ENCODE peak calls at places on chromosome 9, in six cellular contexts. I is fibroblast of mammary gland, P is heart right ventricle, X is body of pancreas, D is AG04450, R is astrocyte of the spinal cord. Z is an unnamed sample.

GRCh38 chr9:98317134-98317857 is 61.8 kb upstream of the TBC1D2 start:
- DNase-seq in I (peak; percentile 95), P (no peak), X (no peak), D (no peak), R (peak; percentile 55), Z (no peak)

GRCh38 chr9:21709464-21710058 is 92.9 kb upstream of the MTAP start:
- DNase-seq in I (peak; percentile 75), P (no peak), X (peak; percentile 74), D (no peak), R (peak; percentile 60), Z (peak; percentile 59)

GRCh38 chr9:652896-653295 is 188.6 kb upstream of the DMRT1 start:
- DNase-seq in I (peak; percentile 83), P (peak; percentile 57), X (peak; percentile 38), D (no peak), R (no peak), Z (peak; percentile 79)

GRCh38 chr9:87991151-87991870 is 17.0 kb upstream of the CDK20 start:
- DNase-seq in I (no peak), P (no peak), X (no peak), D (no peak), R (no peak), Z (no peak)

GRCh38 chr9:129482521-129483466 is 138.1 kb downstream of the C9orf50 start:
- DNase-seq in I (peak; percentile 83), P (peak; percentile 84), X (peak; percentile 94), D (no peak), R (peak; percentile 91), Z (peak; percentile 92)

GRCh38 chr9:112556497-112557085 is 70.0 kb downstream of the KIAA1958 start:
- DNase-seq in I (peak; percentile 40), P (no peak), X (no peak), D (no peak), R (peak; percentile 45), Z (peak; percentile 31)

GRCh38 chr9:118929317-118929716 is 439.9 kb downstream of the BRINP1 start:
- DNase-seq in I (peak; percentile 85), P (no peak), X (no peak), D (no peak), R (peak; percentile 74), Z (peak; percentile 25)

GRCh38 chr9:123866497-123866896 is 63.4 kb downstream of the DENND1A start:
- DNase-seq in I (peak; percentile 17), P (no peak), X (no peak), D (no peak), R (no peak), Z (no peak)

GRCh38 chr9:127519301-127520166 is 68.2 kb downstream of the LRSAM1 start:
- DNase-seq in I (peak; percentile 97), P (no peak), X (no peak), D (peak; percentile 91), R (peak; percentile 98), Z (peak; percentile 96)

GRCh38 chr9:77981332-77981731 is 50.3 kb downstream of the GNAQ start:
- DNase-seq in I (peak; percentile 39), P (no peak), X (peak; percentile 79), D (no peak), R (peak; percentile 54), Z (peak; percentile 82)

GRCh38 chr9:36328798-36329411 is 70.7 kb upstream of the GNE start:
- DNase-seq in I (peak; percentile 82), P (no peak), X (peak; percentile 46), D (peak; percentile 64), R (peak; percentile 79), Z (peak; percentile 79)

GRCh38 chr9:86077286-86077685 is 22.1 kb downstream of the GOLM1 start:
- DNase-seq in I (no peak), P (no peak), X (no peak), D (no peak), R (no peak), Z (no peak)

GRCh38 chr9:38416461-38416860 is 7.8 kb downstream of the IGFBPL1 start:
- DNase-seq in I (no peak), P (no peak), X (no peak), D (no peak), R (no peak), Z (no peak)

GRCh38 chr9:92232190-92232589 is 61.3 kb downstream of the IARS1 start:
- DNase-seq in I (no peak), P (no peak), X (no peak), D (no peak), R (no peak), Z (no peak)

GRCh38 chr9:27090716-27091115 is 18.3 kb upstream of the TEK start:
- DNase-seq in I (no peak), P (no peak), X (no peak), D (no peak), R (no peak), Z (no peak)

GRCh38 chr9:23526806-23527205 is 299.2 kb downstream of the ELAVL2 start:
- DNase-seq in I (no peak), P (no peak), X (no peak), D (no peak), R (peak; percentile 57), Z (peak; percentile 3)

GRCh38 chr9:77764894-77765780 is 117.0 kb upstream of the GNA14 start:
- DNase-seq in I (peak; percentile 79), P (no peak), X (no peak), D (peak; percentile 50), R (peak; percentile 75), Z (peak; percentile 40)

GRCh38 chr9:109117856-109118801 is 1.6 kb downstream of the TMEM245 start:
- DNase-seq in I (peak; percentile 95), P (no peak), X (peak; percentile 48), D (no peak), R (peak; percentile 79), Z (peak; percentile 89)

GRCh38 chr9:32385135-32385884 is 867 bp downstream of the ACO1 start:
- DNase-seq in I (peak; percentile 56), P (no peak), X (no peak), D (no peak), R (no peak), Z (no peak)

GRCh38 chr9:32385885-32386283 is 1.4 kb downstream of the ACO1 start:
- DNase-seq in I (no peak), P (no peak), X (no peak), D (no peak), R (no peak), Z (no peak)

GRCh38 chr9:32382582-32383320 is 1.7 kb upstream of the ACO1 start:
- DNase-seq in I (no peak), P (no peak), X (no peak), D (no peak), R (no peak), Z (no peak)

GRCh38 chr9:32384002-32384363 is 460 bp upstream of the ACO1 start:
- DNase-seq in I (no peak), P (no peak), X (no peak), D (no peak), R (no peak), Z (no peak)

DNA sequence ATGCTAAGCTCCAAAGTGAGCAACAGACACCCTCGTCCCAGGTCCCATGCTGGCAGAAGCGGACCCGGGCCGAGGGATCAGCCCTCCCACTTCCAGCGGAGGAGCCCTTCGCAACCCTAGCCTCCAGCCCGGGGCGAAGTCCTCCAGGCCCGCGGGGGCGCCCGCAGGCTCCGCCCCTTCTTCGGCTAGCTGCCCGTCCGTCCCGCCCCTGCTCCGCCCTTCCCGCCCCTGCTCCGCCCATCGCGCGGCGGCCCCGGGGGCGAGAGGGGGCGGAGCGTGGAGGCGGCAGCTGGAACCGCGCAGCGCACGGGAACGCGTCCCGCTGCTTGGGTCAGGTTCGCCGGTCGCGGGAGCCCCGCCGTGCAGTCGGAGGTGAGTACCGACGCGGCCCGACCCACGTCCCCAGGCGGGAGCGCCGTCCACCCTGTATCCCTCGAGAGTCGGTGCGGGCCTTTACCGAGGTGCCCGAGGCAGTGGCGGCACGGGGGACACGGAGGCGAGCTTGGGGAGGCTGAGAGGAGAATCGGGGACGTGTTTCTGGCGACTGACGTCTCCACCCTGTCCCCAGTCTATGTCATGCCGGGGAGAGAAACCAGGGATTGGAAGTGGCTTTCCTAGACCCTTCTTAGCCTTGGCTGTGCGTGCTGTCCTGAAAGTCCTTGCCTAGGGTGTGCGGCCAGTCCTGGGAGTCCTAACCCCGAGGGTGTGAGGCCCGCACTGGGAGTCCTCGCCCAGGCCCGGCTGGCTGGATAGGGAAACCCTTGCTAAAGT is at the start of gene ACO1:
- DNase-seq in I (peak; percentile 77), P (peak; percentile 94), X (peak; percentile 95), D (peak; percentile 65), R (peak; percentile 86), Z (peak; percentile 83)
- TF ChIP-seq CTCF in I (no peak), P (no peak), X (no peak), D (no peak), R (peak; percentile 1), Z (no peak)

DNA sequence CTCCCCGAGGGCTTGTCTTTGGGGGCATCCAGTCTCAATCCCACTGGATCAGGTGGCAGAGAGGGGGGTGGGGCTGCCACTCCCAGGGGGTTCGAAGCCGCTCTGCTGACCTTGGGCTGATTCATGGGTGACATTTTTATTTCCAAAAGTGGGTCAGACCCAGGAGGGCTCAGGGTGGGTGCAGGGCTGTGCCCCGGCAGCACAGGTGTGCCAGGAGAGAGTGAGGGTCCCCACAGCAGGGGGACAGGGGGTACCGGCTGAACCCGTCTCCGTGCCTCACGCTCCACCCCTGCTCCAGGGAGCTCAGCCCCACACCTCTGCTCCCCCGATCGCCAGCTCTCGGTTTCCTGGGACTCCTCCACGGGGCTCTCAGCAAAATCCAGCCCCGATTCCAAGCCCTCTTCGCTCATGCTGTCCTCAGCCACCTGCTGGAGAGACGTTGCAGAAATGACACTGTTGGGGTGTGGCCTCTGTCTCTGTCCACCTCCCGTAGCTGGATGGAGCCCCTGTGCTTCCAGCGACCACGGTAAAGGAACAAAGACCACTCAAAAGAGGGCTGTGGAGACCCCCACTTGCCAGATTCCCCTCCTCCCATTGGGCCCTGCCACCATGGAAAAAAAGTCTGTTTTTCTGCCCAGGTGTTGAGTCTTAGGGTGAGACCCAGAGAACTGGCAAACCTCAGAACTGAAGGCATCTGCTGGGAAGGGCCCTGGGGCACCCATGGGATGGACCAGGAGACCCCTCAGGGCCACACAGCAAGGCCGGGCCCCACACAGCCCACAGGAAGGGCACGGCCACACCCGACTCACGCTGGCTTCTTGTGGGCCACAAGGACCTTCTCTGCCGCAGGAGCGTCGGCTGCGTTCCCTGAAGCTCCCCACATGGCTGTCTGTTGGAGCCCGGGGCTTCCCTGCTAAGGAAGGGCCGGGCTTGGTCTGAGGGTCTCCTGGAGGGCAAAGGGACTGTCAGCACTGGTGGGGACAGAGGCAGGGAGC is 10.6 kb upstream of the QSOX2 start:
- DNase-seq in I (no peak), P (no peak), X (no peak), D (no peak), R (no peak), Z (no peak)
- TF ChIP-seq CTCF in I (no peak), P (no peak), X (no peak), D (peak; percentile 3), R (no peak), Z (no peak)

GRCh38 chr9:137618105-137619067 is at the start of gene EHMT1:
- DNase-seq in I (peak; percentile 75), P (peak; percentile 91), X (peak; percentile 87), D (peak; percentile 29), R (peak; percentile 71), Z (peak; percentile 83)
- TF ChIP-seq CTCF in I (no peak), P (no peak), X (no peak), D (no peak), R (no peak), Z (no peak)

DNA sequence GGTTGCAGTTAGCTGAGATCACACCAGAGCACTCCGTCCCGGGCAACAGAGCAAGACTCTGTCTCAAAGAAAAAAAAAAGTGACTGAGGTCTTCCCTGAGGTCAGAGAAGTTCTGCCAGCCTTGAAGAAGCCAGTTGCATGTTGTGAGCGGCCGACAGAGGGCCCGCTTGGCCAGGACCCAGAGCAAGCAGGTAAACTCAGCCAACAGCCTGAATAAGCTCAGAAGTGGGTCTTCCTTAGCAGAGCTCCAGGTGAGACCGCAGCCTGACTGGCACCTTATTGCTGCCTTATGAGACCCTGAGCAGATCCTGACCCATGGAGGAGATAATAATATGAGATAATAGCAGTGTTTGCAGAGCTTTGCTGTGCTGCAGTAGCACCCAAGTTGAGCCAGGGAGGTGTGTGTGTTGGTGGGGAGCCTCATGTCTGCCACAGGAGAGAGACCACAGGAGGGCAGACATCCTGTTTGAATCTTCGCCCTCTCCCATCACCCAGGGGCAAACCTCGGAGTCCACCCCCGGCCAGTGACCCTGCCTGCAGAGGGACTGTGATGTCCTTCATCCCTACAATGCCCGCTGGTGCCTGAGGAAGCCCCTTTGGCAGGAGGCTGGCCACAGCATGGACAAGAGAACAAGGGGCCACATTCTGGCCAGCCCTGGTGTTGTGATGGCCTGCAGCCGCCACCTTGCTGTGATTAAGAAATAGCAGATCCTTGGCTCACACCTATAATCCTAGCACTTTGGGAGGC is 10.8 kb upstream of the BARX1 start:
- DNase-seq in I (no peak), P (no peak), X (peak; percentile 44), D (no peak), R (no peak), Z (peak; percentile 38)
- TF ChIP-seq CTCF in I (no peak), P (no peak), X (no peak), D (no peak), R (no peak), Z (peak; percentile 25)

Z was measured in MCF 10A.